ENCODE peak calls at places on chromosomes 13 and 19, in eight cellular contexts. U is tibial nerve; Z is psoas muscle; Q is SJSA1; P is H9; R is CD4-positive, alpha-beta memory T cell; X is heart right ventricle; K is CD8-positive, alpha-beta memory T cell. N is an unnamed sample.

GRCh38 chr19:54707932-54708331 is 16.3 kb upstream of the KIR3DL3 start:
- DNase-seq in U (no peak), X (no peak), Q (no peak), P (no peak), R (no peak), K (no peak), Z (no peak), N (no peak)

GRCh38 chr13:71611292-71611691 is 255.7 kb downstream of the DACH1 start:
- DNase-seq in Z (no peak), K (no peak), U (no peak), Q (no peak), R (no peak), X (no peak), P (no peak), N (no peak)

GRCh38 chr13:66586489-66586888 is 643.6 kb downstream of the PCDH9 start:
- DNase-seq in Q (no peak), K (no peak), X (no peak), R (no peak), P (no peak), U (no peak), Z (no peak), N (no peak)

GRCh38 chr13:113129921-113130750 is 7.5 kb downstream of the F10 start:
- DNase-seq in Q (peak), U (no peak), Z (no peak), K (peak), P (peak), X (no peak), R (no peak), N (peak)

GRCh38 chr13:52161193-52161646 is 1.8 kb upstream of the NEK3 start:
- DNase-seq in Z (no peak), Q (no peak), U (no peak), P (no peak), X (no peak), R (no peak), K (no peak), N (no peak)

GRCh38 chr19:4976412-4977298 is 7.7 kb downstream of the KDM4B start:
- DNase-seq in K (no peak), U (peak), Z (peak), R (no peak), P (peak), X (peak), Q (peak), N (peak)

GRCh38 chr19:6851359-6851758 is 36.0 kb upstream of the ADGRE1 start:
- DNase-seq in Q (no peak), P (no peak), K (no peak), U (no peak), X (no peak), R (no peak), Z (no peak), N (no peak)

GRCh38 chr13:77349365-77349764 is 22.5 kb upstream of the MYCBP2 start:
- DNase-seq in R (no peak), U (no peak), Z (no peak), P (no peak), K (no peak), X (no peak), Q (no peak), N (no peak)

GRCh38 chr19:38211779-38212178 is 12.2 kb downstream of the DPF1 start:
- DNase-seq in U (no peak), R (no peak), Q (no peak), P (peak), K (no peak), Z (no peak), X (no peak), N (no peak)

GRCh38 chr13:64272681-64273080 is 2857.0 kb upstream of the PCDH20 start:
- DNase-seq in K (no peak), X (no peak), R (no peak), Z (no peak), U (no peak), P (no peak), Q (no peak), N (no peak)

GRCh38 chr19:33557720-33558119 is 36.1 kb upstream of the PEPD start:
- DNase-seq in Q (no peak), X (no peak), Z (no peak), U (no peak), K (no peak), P (no peak), R (no peak), N (no peak)

GRCh38 chr19:2345794-2346663 is 14.0 kb upstream of the TMPRSS9 start:
- DNase-seq in Q (no peak), P (peak), Z (no peak), K (no peak), X (no peak), U (no peak), R (no peak), N (peak)

GRCh38 chr19:2582984-2583956 is 107.3 kb downstream of the GADD45B start:
- DNase-seq in Z (no peak), R (no peak), X (no peak), P (no peak), Q (no peak), U (no peak), K (no peak), N (no peak)

GRCh38 chr19:4606921-4607678 is 32.2 kb upstream of the TNFAIP8L1 start:
- DNase-seq in K (no peak), Q (no peak), Z (peak), U (peak), X (peak), R (no peak), P (peak), N (no peak)

GRCh38 chr13:79810671-79811070 is 329.7 kb downstream of the NDFIP2 start:
- DNase-seq in P (no peak), K (no peak), X (no peak), Q (peak), R (no peak), U (no peak), Z (no peak), N (no peak)

GRCh38 chr19:42426643-42427042 is 545 bp downstream of the LIPE start:
- DNase-seq in X (no peak), P (no peak), K (no peak), R (no peak), Z (no peak), U (no peak), Q (no peak), N (no peak)

GRCh38 chr19:5891938-5892771 is 11.4 kb downstream of the NDUFA11 start:
- DNase-seq in X (no peak), U (no peak), Q (peak), Z (no peak), P (peak), K (no peak), R (no peak), N (peak)

GRCh38 chr19:32675720-32676185 is at the start of gene RGS9BP:
- DNase-seq in U (peak), K (no peak), Z (peak), P (peak), R (peak), X (peak), Q (peak), N (peak)

GRCh38 chr13:54484166-54484565 is 1455.6 kb downstream of the OLFM4 start:
- DNase-seq in Q (no peak), U (no peak), Z (no peak), K (no peak), X (no peak), P (no peak), R (no peak), N (no peak)

GRCh38 chr19:16386619-16387240 is 62.1 kb downstream of the KLF2 start:
- DNase-seq in U (no peak), X (no peak), R (peak), P (peak), Z (no peak), Q (peak), K (peak), N (no peak)

GRCh38 chr13:101728615-101729014 is 276.1 kb downstream of the ITGBL1 start:
- DNase-seq in Z (no peak), U (no peak), K (no peak), R (no peak), P (no peak), X (no peak), Q (no peak), N (no peak)

GRCh38 chr13:87680298-87680697 is 9.1 kb downstream of the SLITRK5 start:
- DNase-seq in X (no peak), Z (no peak), Q (no peak), P (no peak), U (no peak), K (no peak), R (no peak), N (no peak)

GRCh38 chr13:93218583-93218982 is 8.0 kb upstream of the GPC6 start:
- DNase-seq in X (no peak), R (no peak), K (no peak), Q (no peak), U (no peak), P (no peak), Z (no peak), N (no peak)

GRCh38 chr13:95505265-95505664 is 47.3 kb upstream of the CLDN10 start:
- DNase-seq in P (peak), X (peak), U (no peak), K (no peak), R (no peak), Q (peak), Z (no peak), N (no peak)

GRCh38 chr19:38644719-38645118 is 2.7 kb upstream of the ACTN4 start:
- DNase-seq in U (no peak), K (no peak), P (peak), Q (no peak), R (no peak), Z (no peak), X (no peak), N (no peak)

GRCh38 chr13:73411067-73411809 is 352.4 kb downstream of the KLF5 start:
- DNase-seq in P (no peak), R (no peak), Z (no peak), U (no peak), Q (no peak), K (no peak), X (no peak), N (no peak)

GRCh38 chr19:54430306-54431254 is 15.3 kb downstream of the TTYH1 start:
- DNase-seq in R (no peak), X (peak), Q (no peak), U (no peak), P (peak), Z (no peak), K (peak), N (no peak)

GRCh38 chr13:36599641-36600040 is 74.2 kb upstream of the SERTM1 start:
- DNase-seq in Z (no peak), U (no peak), K (no peak), R (no peak), Q (no peak), P (no peak), X (no peak), N (no peak)

GRCh38 chr13:97307882-97308624 is 85.9 kb downstream of the MBNL2 start:
- DNase-seq in Z (no peak), U (peak), R (no peak), P (no peak), X (peak), K (no peak), Q (peak), N (no peak)

GRCh38 chr19:7983286-7983950 is 22.0 kb downstream of the ELAVL1 start:
- DNase-seq in P (no peak), U (no peak), Q (no peak), Z (no peak), R (no peak), X (no peak), K (no peak), N (peak)

GRCh38 chr13:99087954-99088491 is 110.2 kb upstream of the DOCK9 start:
- DNase-seq in R (no peak), Z (no peak), K (no peak), X (peak), P (peak), Q (peak), U (no peak), N (no peak)
- H3K27ac ChIP-seq in R (peak), Z (peak), K (peak), X (peak), P (no peak), Q (peak), U (peak), N (peak)

GRCh38 chr19:10431254-10431942 is 11.1 kb downstream of the PDE4A start:
- DNase-seq in U (no peak), P (no peak), K (no peak), X (no peak), Z (peak), Q (no peak), R (peak), N (peak)

GRCh38 chr19:10430505-10431253 is 10.3 kb downstream of the PDE4A start:
- DNase-seq in Q (no peak), U (no peak), X (peak), P (no peak), K (no peak), R (no peak), Z (peak), N (peak)

GRCh38 chr19:10432736-10433130 is 12.4 kb downstream of the PDE4A start:
- DNase-seq in K (no peak), R (no peak), U (no peak), X (no peak), Z (peak), P (no peak), Q (no peak), N (no peak)

GRCh38 chr19:10433131-10433536 is 12.8 kb downstream of the PDE4A start:
- DNase-seq in X (no peak), U (no peak), Z (no peak), K (no peak), P (no peak), Q (no peak), R (no peak), N (no peak)

GRCh38 chr19:10431943-10432735 is 11.8 kb downstream of the PDE4A start:
- DNase-seq in X (peak), R (peak), Q (peak), U (no peak), K (peak), P (peak), Z (peak), N (peak)
- H3K27ac ChIP-seq in X (peak), R (peak), Q (peak), U (peak), K (peak), P (no peak), Z (peak), N (peak)

DNA sequence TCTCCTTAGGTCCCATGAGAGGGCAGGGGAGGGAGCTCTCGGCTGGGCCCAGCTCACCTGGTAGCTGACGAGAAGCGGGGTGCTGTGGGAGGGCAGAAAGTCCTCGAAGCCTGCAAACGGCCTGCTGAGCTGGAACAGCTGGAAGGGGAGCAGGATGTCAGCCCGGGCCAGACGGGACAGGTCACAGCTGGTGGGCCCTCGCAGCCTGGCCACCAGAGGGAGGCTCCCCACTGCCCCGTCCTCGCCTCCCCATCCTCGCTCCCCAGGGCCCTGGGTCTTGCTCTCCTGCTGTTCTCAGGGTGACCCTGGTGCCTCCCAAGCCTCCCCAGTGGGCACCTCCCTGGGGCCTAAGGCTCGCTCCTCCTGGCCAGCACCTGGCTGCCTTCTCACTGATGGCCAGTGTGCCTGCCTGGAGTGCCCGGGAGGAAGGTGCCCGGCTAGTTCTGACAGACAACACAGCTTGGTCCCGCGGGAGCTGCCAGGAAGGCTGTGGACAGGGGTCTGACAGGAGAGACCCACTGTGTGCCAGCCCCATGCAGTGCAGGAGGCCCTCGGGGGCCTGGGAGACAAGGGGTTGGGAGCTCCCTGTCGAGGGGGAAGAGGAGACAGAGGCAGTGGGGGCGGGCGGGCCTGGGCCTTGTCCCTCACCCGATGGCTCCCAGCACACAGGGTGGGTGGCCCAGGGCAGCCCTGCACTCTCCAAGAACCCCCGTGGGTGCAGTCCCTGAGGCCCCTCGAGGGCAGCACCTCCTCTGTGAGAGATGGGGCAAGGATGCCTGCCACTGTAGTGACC is 20.3 kb downstream of the GPX4 start:
- DNase-seq in Q (no peak), Z (no peak), K (no peak), R (no peak), P (no peak), X (no peak), U (no peak), N (no peak)
- H3K27ac ChIP-seq in Q (no peak), Z (no peak), K (no peak), R (no peak), P (no peak), X (no peak), U (peak), N (no peak)

GRCh38 chr13:85528578-85529215 is 270.5 kb downstream of the SLITRK6 start:
- DNase-seq in K (no peak), P (no peak), Q (no peak), R (no peak), U (no peak), Z (no peak), X (no peak), N (no peak)
- H3K27ac ChIP-seq in K (no peak), P (no peak), Q (peak), R (no peak), U (no peak), Z (no peak), X (no peak), N (no peak)

DNA sequence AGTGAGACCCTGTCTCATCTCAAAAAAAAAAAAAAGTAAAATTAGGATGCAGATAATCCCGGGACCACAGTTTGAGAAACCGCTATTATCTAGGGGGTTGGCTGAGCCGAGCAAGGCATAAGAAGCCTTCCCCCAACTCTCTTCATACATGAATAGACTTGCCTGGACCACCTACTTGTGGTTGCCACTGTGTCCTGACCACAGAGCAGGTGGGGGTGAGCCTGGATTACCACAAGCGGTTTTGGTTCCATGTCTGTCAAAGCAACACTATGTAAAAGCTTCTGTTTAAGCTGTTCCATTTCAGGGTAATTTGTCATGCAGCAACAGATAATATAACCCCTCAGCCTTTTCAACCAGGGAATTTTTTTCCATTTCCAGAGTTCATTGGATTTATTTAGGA is 3.3 kb upstream of the NAPA start:
- DNase-seq in Q (no peak), K (peak), U (no peak), Z (no peak), R (no peak), P (no peak), X (no peak), N (no peak)
- H3K27ac ChIP-seq in Q (no peak), K (no peak), U (no peak), Z (no peak), R (no peak), P (no peak), X (no peak), N (no peak)

N was measured in lower lobe of right lung.